ENCODE peak calls at places on chromosomes 13 and 19, in four cellular contexts. One of them, this sample, is unnamed.

GRCh38 chr13:31045621-31046081 is 113.2 kb downstream of the TEX26 start:
- DNase-seq in Peyer's patch: peak; percentile 90
- DNase-seq in HCT116: peak; percentile 94
- DNase-seq in NCI-H1105 treated with DMSO at 0.1 percent for 48 hours: no peak
- DNase-seq in this sample: no peak

GRCh38 chr19:43534811-43535761 is 2.1 kb downstream of the ZNF575 start:
- DNase-seq in Peyer's patch: peak; percentile 73
- DNase-seq in NCI-H1105 treated with DMSO at 0.1 percent for 48 hours: no peak
- DNase-seq in HCT116: no peak
- DNase-seq in this sample: peak; percentile 32

GRCh38 chr19:5036733-5037681 is 68.1 kb downstream of the KDM4B start:
- DNase-seq in Peyer's patch: no peak
- DNase-seq in HCT116: no peak
- DNase-seq in NCI-H1105 treated with DMSO at 0.1 percent for 48 hours: peak; percentile 49
- DNase-seq in this sample: peak; percentile 67

GRCh38 chr19:1131718-1132552 is 28.1 kb downstream of the GPX4 start:
- DNase-seq in HCT116: no peak
- DNase-seq in Peyer's patch: peak; percentile 97
- DNase-seq in NCI-H1105 treated with DMSO at 0.1 percent for 48 hours: no peak
- DNase-seq in this sample: peak; percentile 25

GRCh38 chr13:23825179-23825578 is 64.0 kb downstream of the MIPEP start:
- DNase-seq in Peyer's patch: no peak
- DNase-seq in NCI-H1105 treated with DMSO at 0.1 percent for 48 hours: no peak
- DNase-seq in HCT116: no peak
- DNase-seq in this sample: no peak

GRCh38 chr19:35712910-35713845 is 4.6 kb upstream of the KMT2B start:
- DNase-seq in NCI-H1105 treated with DMSO at 0.1 percent for 48 hours: no peak
- DNase-seq in HCT116: no peak
- DNase-seq in Peyer's patch: peak; percentile 86
- DNase-seq in this sample: no peak

GRCh38 chr13:110657196-110657595 is 41.9 kb downstream of the NAXD start:
- DNase-seq in HCT116: no peak
- DNase-seq in Peyer's patch: no peak
- DNase-seq in NCI-H1105 treated with DMSO at 0.1 percent for 48 hours: no peak
- DNase-seq in this sample: no peak

GRCh38 chr19:14160017-14160703 is 23.8 kb upstream of the ASF1B start:
- DNase-seq in NCI-H1105 treated with DMSO at 0.1 percent for 48 hours: no peak
- DNase-seq in Peyer's patch: no peak
- DNase-seq in HCT116: no peak
- DNase-seq in this sample: no peak

GRCh38 chr19:55391191-55391670 is 5.5 kb downstream of the RPL28 start:
- DNase-seq in NCI-H1105 treated with DMSO at 0.1 percent for 48 hours: no peak
- DNase-seq in HCT116: no peak
- DNase-seq in Peyer's patch: no peak
- DNase-seq in this sample: no peak

GRCh38 chr13:20332361-20333096 is 100.4 kb upstream of the GJB6 start:
- DNase-seq in NCI-H1105 treated with DMSO at 0.1 percent for 48 hours: no peak
- DNase-seq in HCT116: no peak
- DNase-seq in Peyer's patch: no peak
- DNase-seq in this sample: no peak

GRCh38 chr19:40502647-40503046 is 35.8 kb downstream of the SPTBN4 start:
- DNase-seq in Peyer's patch: peak; percentile 53
- DNase-seq in NCI-H1105 treated with DMSO at 0.1 percent for 48 hours: no peak
- DNase-seq in HCT116: peak; percentile 41
- DNase-seq in this sample: no peak

GRCh38 chr13:95955255-95955654 is 97.9 kb downstream of the UGGT2 start:
- DNase-seq in NCI-H1105 treated with DMSO at 0.1 percent for 48 hours: no peak
- DNase-seq in Peyer's patch: no peak
- DNase-seq in HCT116: no peak
- DNase-seq in this sample: no peak

GRCh38 chr19:51219307-51219706 is 5.6 kb upstream of the CD33 start:
- DNase-seq in HCT116: no peak
- DNase-seq in Peyer's patch: no peak
- DNase-seq in NCI-H1105 treated with DMSO at 0.1 percent for 48 hours: no peak
- DNase-seq in this sample: no peak

GRCh38 chr19:33638167-33639033 is 16.6 kb downstream of the CHST8 start:
- DNase-seq in NCI-H1105 treated with DMSO at 0.1 percent for 48 hours: peak; percentile 40
- DNase-seq in HCT116: no peak
- DNase-seq in Peyer's patch: peak; percentile 19
- DNase-seq in this sample: no peak

GRCh38 chr13:64480648-64481047 is 2749.5 kb downstream of the PCDH9 start:
- DNase-seq in NCI-H1105 treated with DMSO at 0.1 percent for 48 hours: no peak
- DNase-seq in HCT116: no peak
- DNase-seq in Peyer's patch: no peak
- DNase-seq in this sample: no peak

GRCh38 chr13:40966298-40966697 is 52.8 kb downstream of the ELF1 start:
- DNase-seq in NCI-H1105 treated with DMSO at 0.1 percent for 48 hours: no peak
- DNase-seq in HCT116: no peak
- DNase-seq in Peyer's patch: no peak
- DNase-seq in this sample: no peak

GRCh38 chr19:58568731-58569130 is 4.4 kb downstream of the MZF1 start:
- DNase-seq in Peyer's patch: peak; percentile 36
- DNase-seq in HCT116: no peak
- DNase-seq in NCI-H1105 treated with DMSO at 0.1 percent for 48 hours: no peak
- DNase-seq in this sample: no peak

GRCh38 chr13:85601526-85601925 is 197.7 kb downstream of the SLITRK6 start:
- DNase-seq in Peyer's patch: no peak
- DNase-seq in HCT116: no peak
- DNase-seq in NCI-H1105 treated with DMSO at 0.1 percent for 48 hours: no peak
- DNase-seq in this sample: no peak

GRCh38 chr19:38047641-38048040 is 140.6 kb downstream of the SIPA1L3 start:
- DNase-seq in HCT116: no peak
- DNase-seq in Peyer's patch: no peak
- DNase-seq in NCI-H1105 treated with DMSO at 0.1 percent for 48 hours: no peak
- DNase-seq in this sample: no peak

GRCh38 chr13:24777171-24777570 is 13.2 kb downstream of the RNF17 start:
- DNase-seq in HCT116: no peak
- DNase-seq in Peyer's patch: no peak
- DNase-seq in NCI-H1105 treated with DMSO at 0.1 percent for 48 hours: no peak
- DNase-seq in this sample: no peak

GRCh38 chr13:112980441-112980840 is 11.4 kb downstream of the MCF2L start:
- DNase-seq in Peyer's patch: no peak
- DNase-seq in NCI-H1105 treated with DMSO at 0.1 percent for 48 hours: no peak
- DNase-seq in HCT116: no peak
- DNase-seq in this sample: no peak

GRCh38 chr13:27168086-27168485 is 3.5 kb downstream of the USP12 start:
- DNase-seq in HCT116: no peak
- DNase-seq in NCI-H1105 treated with DMSO at 0.1 percent for 48 hours: no peak
- DNase-seq in Peyer's patch: no peak
- DNase-seq in this sample: no peak

GRCh38 chr13:105608132-105608531 is 927.3 kb downstream of the EFNB2 start:
- DNase-seq in Peyer's patch: no peak
- DNase-seq in HCT116: no peak
- DNase-seq in NCI-H1105 treated with DMSO at 0.1 percent for 48 hours: no peak
- DNase-seq in this sample: no peak

GRCh38 chr13:76799696-76800095 is 86.5 kb downstream of the KCTD12 start:
- DNase-seq in HCT116: no peak
- DNase-seq in Peyer's patch: no peak
- DNase-seq in NCI-H1105 treated with DMSO at 0.1 percent for 48 hours: peak; percentile 13
- DNase-seq in this sample: no peak

This sample was measured in occipital lobe.